ENCODE peak calls at places on chromosomes 16 and 17, in four cellular contexts. Q is HepG2, S is WTC11, K is GM12878. O is an unnamed sample.

GRCh38 chr16:65305588-65305987 is 183.7 kb upstream of the CDH11 start:
- DNase-seq in K (no peak), S (no peak), Q (no peak), O (no peak)

GRCh38 chr17:17386143-17386800 is 83.1 kb downstream of the NT5M start:
- DNase-seq in S (no peak), K (no peak), Q (no peak), O (no peak)

GRCh38 chr16:15843635-15844279 is 13.1 kb downstream of the MYH11 start:
- DNase-seq in Q (no peak), S (no peak), K (no peak), O (no peak)

GRCh38 chr16:28572659-28573510 is 19.2 kb downstream of the SGF29 start:
- DNase-seq in Q (no peak), S (peak), K (no peak), O (no peak)

GRCh38 chr17:77449908-77450741 is 309.4 kb downstream of the SEC14L1 start:
- DNase-seq in S (peak), K (no peak), Q (peak), O (peak)

GRCh38 chr17:57597531-57598453 is 147.3 kb downstream of the CCDC182 start:
- DNase-seq in Q (peak), S (peak), K (no peak), O (peak)

GRCh38 chr17:70699408-70699807 is 530.1 kb downstream of the KCNJ2 start:
- DNase-seq in Q (no peak), S (no peak), K (no peak), O (no peak)

GRCh38 chr16:46783800-46784199 is 35.7 kb upstream of the MYLK3 start:
- DNase-seq in K (no peak), Q (no peak), S (no peak), O (no peak)

GRCh38 chr17:74566132-74566753 is 1.1 kb downstream of the CD300H start:
- DNase-seq in Q (peak), K (no peak), S (peak), O (peak)

GRCh38 chr17:63095459-63095858 is 129.4 kb downstream of the TANC2 start:
- DNase-seq in Q (no peak), K (no peak), S (no peak), O (no peak)

GRCh38 chr17:51398647-51399046 is 138.3 kb downstream of the UTP18 start:
- DNase-seq in K (no peak), S (no peak), Q (no peak), O (no peak)

GRCh38 chr16:58709338-58709737 is 24.8 kb upstream of the SLC38A7 start:
- DNase-seq in Q (no peak), K (no peak), S (no peak), O (no peak)

GRCh38 chr16:57619606-57620315 is 8.7 kb upstream of the ADGRG1 start:
- DNase-seq in K (no peak), Q (peak), S (peak), O (no peak)

GRCh38 chr17:8324913-8325312 is 14.7 kb upstream of the ODF4 start:
- DNase-seq in K (no peak), S (no peak), Q (no peak), O (no peak)

GRCh38 chr17:60391419-60392041 is 403 bp downstream of the USP32 start:
- DNase-seq in Q (no peak), S (peak), K (no peak), O (no peak)

GRCh38 chr17:64331946-64332493 is 58.6 kb downstream of the PECAM1 start:
- DNase-seq in Q (peak), K (no peak), S (no peak), O (peak)

GRCh38 chr17:52297230-52298010 is 138.9 kb upstream of the CA10 start:
- DNase-seq in K (no peak), S (no peak), Q (peak), O (no peak)

GRCh38 chr16:57382535-57383275 is 10.4 kb downstream of the CX3CL1 start:
- DNase-seq in S (no peak), K (no peak), Q (no peak), O (no peak)

GRCh38 chr16:28616636-28617035 is 6.8 kb upstream of the SULT1A1 start:
- DNase-seq in Q (no peak), K (no peak), S (no peak), O (no peak)

GRCh38 chr17:2854662-2855061 is 58.4 kb downstream of the RAP1GAP2 start:
- DNase-seq in K (no peak), S (no peak), Q (no peak), O (no peak)

GRCh38 chr17:50950002-50950877 is 84.1 kb upstream of the TOB1 start:
- DNase-seq in S (peak), K (no peak), Q (peak), O (peak)

GRCh38 chr17:78488867-78489634 is 88.1 kb downstream of the DNAH17 start:
- DNase-seq in K (no peak), S (no peak), Q (no peak), O (no peak)

GRCh38 chr16:48623304-48624016 is 13.5 kb upstream of the N4BP1 start:
- DNase-seq in Q (peak), S (peak), K (peak), O (peak)

GRCh38 chr16:88893127-88893968 is 26.9 kb upstream of the PABPN1L start:
- DNase-seq in S (no peak), Q (no peak), K (no peak), O (no peak)

GRCh38 chr17:1146551-1147265 is 33.1 kb downstream of the ABR start:
- DNase-seq in Q (no peak), K (no peak), S (no peak), O (no peak)

GRCh38 chr17:80704381-80704819 is 159.8 kb downstream of the RPTOR start:
- DNase-seq in Q (no peak), K (no peak), S (no peak), O (no peak)

DNA sequence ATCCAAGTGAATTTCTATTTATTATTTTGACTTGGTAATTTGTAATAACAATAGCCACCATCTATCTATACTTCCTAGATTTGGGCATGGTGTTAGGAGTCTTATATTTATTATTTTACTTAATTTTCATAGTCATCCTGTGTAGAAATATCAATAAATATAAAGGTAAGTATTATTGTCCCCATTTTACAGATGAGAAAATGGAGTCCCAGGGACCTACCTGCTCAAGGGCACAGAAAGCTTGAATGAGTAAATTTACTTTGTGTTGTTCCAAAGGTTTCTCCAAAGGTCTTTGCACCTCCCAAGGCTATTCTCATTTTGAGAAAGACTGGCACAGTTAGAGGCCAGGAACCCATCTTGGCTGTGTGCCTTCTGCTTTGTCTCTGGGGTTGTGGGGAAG is 738.3 kb downstream of the WWOX start:
- DNase-seq in S (no peak), K (no peak), Q (no peak), O (no peak)
- TF ChIP-seq CREM in S (no peak), K (no peak), Q (no peak), O (no peak)

GRCh38 chr17:65514541-65514940 is 46.9 kb downstream of the AXIN2 start:
- DNase-seq in Q (no peak), K (no peak), S (no peak), O (no peak)

GRCh38 chr17:65515959-65516948 is 45.2 kb downstream of the AXIN2 start:
- DNase-seq in S (no peak), K (no peak), Q (peak), O (no peak)

GRCh38 chr17:65518256-65518655 is 43.2 kb downstream of the AXIN2 start:
- DNase-seq in Q (no peak), K (no peak), S (no peak), O (no peak)

GRCh38 chr17:65515512-65515911 is 45.9 kb downstream of the AXIN2 start:
- DNase-seq in Q (no peak), S (no peak), K (no peak), O (no peak)

DNA sequence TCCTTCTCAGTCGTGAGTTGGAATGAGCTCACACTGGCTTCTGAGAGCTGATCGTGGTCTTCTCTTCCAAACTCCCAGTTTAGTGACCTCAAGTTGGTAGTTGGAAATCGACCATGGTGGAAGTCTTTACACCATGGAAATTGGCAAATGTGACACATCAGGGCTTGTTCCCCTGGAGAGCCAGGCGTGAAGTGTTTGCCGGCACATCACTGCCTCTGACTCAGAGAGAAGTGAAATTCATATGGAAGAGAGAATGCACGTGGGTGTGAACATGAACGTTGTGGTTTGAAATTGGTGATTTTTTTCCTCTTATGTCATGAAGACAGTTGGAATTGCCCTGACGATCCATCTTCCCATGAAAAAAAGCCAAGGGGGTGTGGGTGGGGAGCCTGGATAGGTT is 47.4 kb downstream of the AXIN2 start:
- DNase-seq in S (no peak), K (no peak), Q (no peak), O (no peak)
- TF ChIP-seq CREM in S (no peak), K (no peak), Q (no peak), O (no peak)

GRCh38 chr17:37315601-37316000 is 60.2 kb upstream of the C17orf78 start:
- DNase-seq in Q (no peak), K (no peak), S (no peak), O (no peak)
- TF ChIP-seq CREM in Q (no peak), K (no peak), S (no peak), O (no peak)

GRCh38 chr17:71830916-71831315 is 289.9 kb upstream of the SOX9 start:
- DNase-seq in K (no peak), S (peak), Q (no peak), O (no peak)
- TF ChIP-seq CREM in K (no peak), S (no peak), Q (no peak), O (no peak)

GRCh38 chr17:47816947-47817346 is 4.6 kb downstream of the OSBPL7 start:
- DNase-seq in K (no peak), S (no peak), Q (no peak), O (no peak)

GRCh38 chr17:47813512-47814031 is 8.0 kb downstream of the OSBPL7 start:
- DNase-seq in S (peak), Q (no peak), K (no peak), O (no peak)

GRCh38 chr17:47818002-47818695 is 3.4 kb downstream of the OSBPL7 start:
- DNase-seq in S (no peak), K (no peak), Q (no peak), O (no peak)

GRCh38 chr17:47815106-47815918 is 6.3 kb downstream of the OSBPL7 start:
- DNase-seq in K (no peak), Q (no peak), S (no peak), O (no peak)

GRCh38 chr17:47816111-47816735 is 5.4 kb downstream of the OSBPL7 start:
- DNase-seq in K (no peak), Q (no peak), S (no peak), O (no peak)
- TF ChIP-seq CREM in K (no peak), Q (no peak), S (no peak), O (no peak)

GRCh38 chr16:55557186-55557585 is 9.3 kb upstream of the CAPNS2 start:
- DNase-seq in Q (no peak), K (no peak), S (no peak), O (no peak)

GRCh38 chr16:55555436-55555835 is 11.0 kb upstream of the CAPNS2 start:
- DNase-seq in K (no peak), S (no peak), Q (no peak), O (no peak)

DNA sequence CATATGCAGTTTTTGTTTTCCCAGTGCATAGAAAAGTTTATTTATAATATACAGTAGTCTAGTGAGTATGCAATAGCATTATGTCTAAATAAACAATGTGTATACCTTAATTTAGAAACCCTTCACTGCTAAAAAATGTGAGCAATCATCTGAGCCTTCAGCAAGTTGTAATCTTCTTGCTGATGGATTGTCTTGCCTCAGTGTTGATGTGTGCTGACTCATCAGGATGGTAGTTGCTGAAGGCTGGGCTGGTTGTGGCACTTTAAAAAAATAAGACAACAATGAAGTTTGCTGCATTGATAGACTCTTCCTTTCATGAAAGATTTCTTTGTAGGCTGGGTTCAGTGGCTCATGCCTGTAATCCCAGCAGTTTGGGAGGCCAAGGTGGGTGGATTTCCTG is 13.9 kb upstream of the CAPNS2 start:
- DNase-seq in S (no peak), Q (no peak), K (no peak), O (no peak)
- TF ChIP-seq CREM in S (no peak), Q (no peak), K (no peak), O (no peak)

DNA sequence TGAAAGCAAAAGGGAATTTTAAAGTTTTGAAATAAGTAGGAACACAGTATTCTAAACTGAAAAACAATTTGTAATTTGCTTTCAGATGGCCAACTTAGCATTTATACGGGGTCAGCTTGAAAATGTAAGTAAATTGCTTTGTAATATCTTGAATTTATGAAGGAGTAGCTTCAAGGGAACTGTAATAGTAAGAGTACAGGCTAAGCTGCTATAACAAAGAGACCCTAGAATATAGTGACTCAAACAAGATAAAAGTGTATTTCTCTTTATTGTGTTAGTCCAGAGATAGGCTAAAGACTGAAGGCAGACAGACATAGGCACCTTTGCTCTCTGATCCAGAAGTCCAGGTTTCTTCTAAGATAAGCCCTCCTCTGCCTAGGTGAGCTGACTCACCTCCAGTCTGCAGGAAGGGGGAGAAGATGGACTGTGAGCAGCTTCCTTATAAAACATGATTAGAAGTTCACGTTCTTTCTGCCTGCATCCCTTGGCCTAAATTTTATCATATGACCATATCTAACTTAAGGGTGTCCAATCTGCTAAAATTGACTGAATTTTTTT is 3.2 kb downstream of the TTC19 start:
- DNase-seq in S (no peak), K (no peak), Q (no peak), O (no peak)
- TF ChIP-seq CREM in S (no peak), K (no peak), Q (no peak), O (no peak)

DNA sequence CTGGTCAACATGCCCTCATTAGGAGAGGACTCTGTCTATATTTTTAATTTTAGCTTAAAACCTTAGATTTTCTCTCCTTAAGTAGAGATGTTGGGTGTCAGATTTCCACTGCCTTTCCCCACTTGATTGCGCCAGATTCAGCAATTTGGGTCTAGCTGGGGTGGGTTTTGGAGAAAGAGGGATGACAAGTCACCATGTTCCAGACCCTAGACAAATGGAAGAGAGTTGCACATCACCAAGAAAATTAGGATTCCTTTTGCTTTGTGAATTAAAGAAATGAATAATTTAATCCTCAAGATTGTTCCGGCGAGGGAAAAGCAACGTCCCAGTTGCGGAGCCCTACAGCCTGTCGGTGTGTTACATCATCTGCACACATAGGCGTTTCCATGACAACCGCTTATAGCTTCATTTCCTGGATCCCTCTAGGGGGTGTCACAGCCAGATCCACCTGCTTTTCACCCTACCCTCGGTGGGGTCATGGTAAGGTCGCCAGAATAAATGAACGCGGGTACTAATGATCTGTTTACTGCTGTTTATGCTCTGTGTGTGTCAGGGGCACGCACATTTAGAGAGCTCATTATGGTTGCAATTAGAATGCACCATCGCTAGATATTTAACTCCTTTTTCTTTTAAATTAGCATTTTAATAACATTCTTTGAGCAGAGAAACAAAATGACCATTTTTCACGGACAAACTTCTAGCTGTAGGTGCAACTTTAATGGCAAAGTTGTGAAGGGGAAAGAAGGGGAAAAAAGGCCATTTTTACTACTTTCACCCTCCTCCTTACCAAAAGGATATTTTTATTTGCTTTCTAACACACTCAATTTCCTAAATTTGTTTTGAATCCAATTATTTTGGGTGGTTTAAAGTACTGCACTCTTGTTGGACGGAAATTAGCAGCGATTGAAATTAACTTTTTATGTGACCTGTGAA is 41.9 kb downstream of the SNX11 start:
- DNase-seq in S (peak), Q (peak), K (no peak), O (peak)
- TF ChIP-seq CREM in S (no peak), Q (no peak), K (no peak), O (peak)

DNA sequence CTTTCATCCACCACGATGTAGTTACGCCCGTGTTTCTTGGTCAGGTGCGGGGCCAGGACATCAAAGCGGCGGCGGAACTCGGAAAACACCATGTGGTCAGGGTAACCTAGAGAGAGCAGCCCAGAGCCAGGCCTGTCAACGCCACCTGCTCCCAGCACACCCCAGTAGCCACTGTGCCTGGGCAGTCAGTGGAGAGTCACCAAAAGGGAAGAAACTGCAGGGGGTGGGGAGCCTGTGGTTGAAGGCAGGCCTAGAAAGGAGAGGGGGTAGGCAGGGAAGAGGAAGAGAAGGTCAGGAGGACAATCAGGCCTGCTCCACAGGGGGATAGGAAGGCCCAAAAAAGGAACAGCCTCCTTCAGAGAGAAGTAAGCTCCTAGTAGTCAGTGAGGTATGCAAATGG is 64.1 kb downstream of the PIPOX start:
- DNase-seq in Q (no peak), S (no peak), K (no peak), O (no peak)
- TF ChIP-seq CREM in Q (no peak), S (no peak), K (no peak), O (no peak)